ENCODE peak calls at places on chromosomes 4 and X, in seven cellular contexts. A, O, F, Q, V, Y and K are unnamed samples.

GRCh38 chrX:68440940-68441339 is 7.6 kb upstream of the OPHN1 start:
- DNase-seq in A (peak; percentile 65), O (peak; percentile 59), F (peak; percentile 75), Q (no peak), V (no peak), Y (peak; percentile 8), K (no peak)

GRCh38 chrX:21659320-21659719 is 1.2 kb upstream of the KLHL34 start:
- DNase-seq in A (no peak), O (no peak), F (no peak), Q (no peak), V (no peak), Y (no peak), K (no peak)

GRCh38 chrX:106499473-106499872 is 112.3 kb upstream of the RADX start:
- DNase-seq in A (no peak), O (no peak), F (no peak), Q (no peak), V (no peak), Y (no peak), K (no peak)

GRCh38 chrX:50747471-50747900 is 66.5 kb downstream of the SHROOM4 start:
- DNase-seq in A (no peak), O (peak; percentile 42), F (peak; percentile 36), Q (peak; percentile 21), V (peak; percentile 17), Y (no peak), K (no peak)

GRCh38 chr4:184156169-184156568 is 61.5 kb downstream of the ENPP6 start:
- DNase-seq in A (no peak), O (no peak), F (no peak), Q (no peak), V (no peak), Y (no peak), K (no peak)

GRCh38 chr4:27117453-27117852 is 256.8 kb downstream of the STIM2 start:
- DNase-seq in A (no peak), O (no peak), F (no peak), Q (no peak), V (no peak), Y (no peak), K (no peak)

GRCh38 chr4:85180533-85180932 is 214.0 kb upstream of the WDFY3 start:
- DNase-seq in A (no peak), O (no peak), F (no peak), Q (no peak), V (no peak), Y (no peak), K (no peak)

GRCh38 chrX:72346306-72346949 is 40.7 kb upstream of the CITED1 start:
- DNase-seq in A (no peak), O (no peak), F (no peak), Q (no peak), V (peak; percentile 13), Y (no peak), K (no peak)

GRCh38 chr4:48699470-48699869 is 80.6 kb downstream of the FRYL start:
- DNase-seq in A (no peak), O (peak; percentile 50), F (peak; percentile 53), Q (no peak), V (no peak), Y (no peak), K (no peak)

GRCh38 chr4:158253350-158253980 is 43.2 kb downstream of the TMEM144 start:
- DNase-seq in A (peak; percentile 34), O (peak; percentile 23), F (peak; percentile 82), Q (peak; percentile 50), V (peak; percentile 21), Y (no peak), K (no peak)

GRCh38 chrX:44767308-44767707 is 76.5 kb upstream of the DUSP21 start:
- DNase-seq in A (no peak), O (no peak), F (no peak), Q (no peak), V (no peak), Y (no peak), K (no peak)

GRCh38 chr4:121740796-121741409 is 24.1 kb downstream of the SMIM43 start:
- DNase-seq in A (no peak), O (no peak), F (no peak), Q (no peak), V (peak; percentile 28), Y (no peak), K (no peak)

GRCh38 chr4:153413827-153414226 is 52.3 kb upstream of the TMEM131L start:
- DNase-seq in A (no peak), O (no peak), F (no peak), Q (no peak), V (no peak), Y (no peak), K (no peak)

GRCh38 chrX:23008431-23009099 is 8.8 kb downstream of the DDX53 start:
- DNase-seq in A (no peak), O (peak; percentile 34), F (peak; percentile 57), Q (no peak), V (no peak), Y (no peak), K (no peak)

GRCh38 chrX:107574054-107574683 is 54.1 kb upstream of the PRPS1 start:
- DNase-seq in A (no peak), O (peak; percentile 66), F (peak; percentile 68), Q (no peak), V (no peak), Y (no peak), K (no peak)

GRCh38 chr4:163548481-163549243 is 54.2 kb downstream of the TMA16 start:
- DNase-seq in A (no peak), O (peak; percentile 35), F (peak; percentile 84), Q (peak; percentile 11), V (no peak), Y (no peak), K (no peak)

GRCh38 chr4:174717788-174718187 is 111.3 kb downstream of the GLRA3 start:
- DNase-seq in A (no peak), O (no peak), F (no peak), Q (no peak), V (no peak), Y (no peak), K (no peak)

GRCh38 chr4:73055241-73055897 is 14.1 kb downstream of the COX18 start:
- DNase-seq in A (no peak), O (no peak), F (no peak), Q (no peak), V (no peak), Y (no peak), K (no peak)

GRCh38 chr4:175238827-175239517 is 320.8 kb downstream of the ADAM29 start:
- DNase-seq in A (no peak), O (no peak), F (no peak), Q (no peak), V (no peak), Y (no peak), K (no peak)

GRCh38 chr4:101792056-101792575 is 1.6 kb downstream of the BANK1 start:
- DNase-seq in A (no peak), O (no peak), F (peak; percentile 3), Q (no peak), V (no peak), Y (no peak), K (no peak)

DNA sequence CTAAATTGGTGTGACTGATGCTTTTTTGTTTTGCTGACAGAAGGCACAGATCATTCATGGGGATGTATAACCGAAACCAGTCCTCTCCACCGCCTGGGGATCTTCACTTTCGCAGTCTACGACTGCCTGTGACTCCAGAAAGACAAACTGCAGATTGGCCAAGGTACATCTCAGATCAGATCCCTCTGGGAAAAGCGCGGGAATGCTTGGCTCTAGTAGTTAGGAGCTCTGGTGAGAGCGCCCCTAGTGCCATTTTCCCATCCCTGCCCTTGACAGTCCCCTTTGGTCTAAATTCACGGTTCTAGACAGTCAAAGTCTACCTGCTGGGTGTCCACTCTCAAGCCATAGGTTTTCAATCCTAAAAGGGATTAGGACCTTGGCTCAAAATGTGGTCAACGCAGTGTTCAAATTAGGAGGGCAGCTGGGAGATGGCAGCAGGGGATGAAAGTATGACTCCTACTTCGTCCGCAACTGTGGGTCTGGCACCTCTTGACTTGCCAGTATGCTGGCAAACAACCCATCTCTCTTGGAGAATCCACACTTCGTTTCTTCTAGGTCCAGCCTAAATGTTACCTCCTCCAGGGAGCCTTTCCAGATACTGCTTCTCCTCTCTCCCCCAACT is 6.9 kb upstream of the HAND2 start:
- DNase-seq in A (peak; percentile 43), O (no peak), F (no peak), Q (peak; percentile 42), V (peak; percentile 81), Y (no peak), K (no peak)
- TF ChIP-seq CTCF in A (peak; percentile 28), O (no peak), F (peak; percentile 16), Q (peak; percentile 38), V (peak; percentile 51), Y (no peak), K (no peak)

GRCh38 chrX:152926279-152926678 is 28.4 kb downstream of the ZNF185 start:
- DNase-seq in A (no peak), O (peak; percentile 50), F (peak; percentile 65), Q (peak; percentile 46), V (peak; percentile 57), Y (no peak), K (no peak)
- TF ChIP-seq CTCF in A (peak; percentile 32), O (peak; percentile 46), F (peak; percentile 67), Q (peak; percentile 38), V (no peak), Y (peak; percentile 20), K (no peak)

GRCh38 chr4:40912455-40913055 is 162.8 kb downstream of the NSUN7 start:
- DNase-seq in A (no peak), O (no peak), F (peak; percentile 68), Q (no peak), V (no peak), Y (no peak), K (no peak)

GRCh38 chr4:40918330-40918729 is 168.6 kb downstream of the NSUN7 start:
- DNase-seq in A (peak; percentile 77), O (peak; percentile 53), F (peak; percentile 85), Q (no peak), V (no peak), Y (no peak), K (no peak)

GRCh38 chr4:40915318-40916217 is 165.8 kb downstream of the NSUN7 start:
- DNase-seq in A (no peak), O (peak; percentile 67), F (no peak), Q (peak; percentile 11), V (no peak), Y (no peak), K (no peak)

GRCh38 chr4:40916218-40916555 is 166.4 kb downstream of the NSUN7 start:
- DNase-seq in A (peak; percentile 38), O (peak; percentile 84), F (peak; percentile 80), Q (no peak), V (no peak), Y (no peak), K (no peak)

DNA sequence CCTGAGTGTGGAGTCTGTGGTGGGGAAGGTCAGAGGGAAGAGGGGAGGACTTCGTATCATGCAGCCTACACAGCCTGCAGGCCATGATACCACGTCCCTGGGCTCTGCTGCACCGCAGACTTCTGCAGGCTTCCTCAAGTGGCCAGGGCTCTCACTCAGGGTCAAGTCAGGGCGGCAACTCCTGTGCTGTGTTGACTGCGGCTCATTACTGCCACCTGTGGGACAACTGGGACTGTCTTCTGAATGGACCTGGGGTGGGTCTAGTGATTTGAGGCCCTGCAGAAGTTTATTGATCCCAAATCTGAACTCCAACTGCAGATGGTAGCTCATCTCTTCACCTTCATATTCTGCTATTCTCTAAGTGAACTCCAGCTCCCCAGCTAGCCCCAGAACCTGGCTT is 167.1 kb downstream of the NSUN7 start:
- DNase-seq in A (peak; percentile 39), O (no peak), F (peak; percentile 32), Q (peak; percentile 36), V (peak; percentile 81), Y (no peak), K (no peak)
- TF ChIP-seq CTCF in A (peak; percentile 54), O (peak; percentile 16), F (peak; percentile 50), Q (peak; percentile 25), V (peak; percentile 35), Y (peak; percentile 36), K (no peak)

DNA sequence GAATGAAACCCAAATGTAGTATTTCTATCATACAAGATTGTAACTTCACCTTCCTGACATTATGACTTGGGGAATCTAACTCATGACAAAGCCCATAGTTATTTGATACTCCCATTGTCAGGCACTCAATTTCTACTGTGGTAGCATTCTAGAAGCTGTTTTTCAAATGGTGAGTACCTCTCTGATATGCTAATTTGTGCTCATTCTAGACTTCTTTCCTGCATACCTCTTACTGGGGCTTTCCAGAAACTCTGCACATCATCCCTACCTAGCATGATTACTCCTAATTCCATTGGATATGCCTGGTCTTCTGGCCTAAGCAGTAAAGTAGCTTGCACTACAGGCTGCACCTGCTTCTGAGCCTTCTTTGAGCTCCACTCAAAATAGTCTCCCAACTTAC is 50.4 kb upstream of the TMEM184C start:
- DNase-seq in A (no peak), O (no peak), F (no peak), Q (no peak), V (no peak), Y (no peak), K (no peak)
- TF ChIP-seq CTCF in A (no peak), O (no peak), F (no peak), Q (no peak), V (no peak), Y (no peak), K (no peak)